ENCODE peak calls at places on chromosomes 4 and X, in ten cellular contexts. One of them, this sample, is unnamed.

GRCh38 chrX:55342533-55343501 is 78.1 kb upstream of the PAGE3 start:
- DNase-seq in neural progenitor cell: peak; percentile 6
- DNase-seq in fibroblast of lung: no peak
- DNase-seq in hepatocyte: no peak
- DNase-seq in mammary epithelial cell: peak; percentile 55
- DNase-seq in tibial artery: no peak
- DNase-seq in upper lobe of right lung: no peak
- DNase-seq in lung: no peak
- DNase-seq in CD8-positive, alpha-beta T cell: no peak
- DNase-seq in prostate gland: no peak
- DNase-seq in this sample: peak; percentile 18

GRCh38 chrX:13250831-13251612 is 68.8 kb downstream of the ATXN3L start:
- DNase-seq in neural progenitor cell: no peak
- DNase-seq in fibroblast of lung: peak; percentile 91
- DNase-seq in hepatocyte: peak; percentile 53
- DNase-seq in mammary epithelial cell: no peak
- DNase-seq in tibial artery: peak; percentile 61
- DNase-seq in upper lobe of right lung: no peak
- DNase-seq in lung: no peak
- DNase-seq in CD8-positive, alpha-beta T cell: no peak
- DNase-seq in prostate gland: no peak
- DNase-seq in this sample: no peak

GRCh38 chrX:79365591-79365990 is 1.5 kb downstream of the ITM2A start:
- DNase-seq in neural progenitor cell: no peak
- DNase-seq in fibroblast of lung: no peak
- DNase-seq in hepatocyte: no peak
- DNase-seq in mammary epithelial cell: no peak
- DNase-seq in tibial artery: no peak
- DNase-seq in upper lobe of right lung: no peak
- DNase-seq in lung: no peak
- DNase-seq in CD8-positive, alpha-beta T cell: no peak
- DNase-seq in prostate gland: no peak
- DNase-seq in this sample: no peak

GRCh38 chr4:1793940-1794808 is 1.1 kb downstream of the FGFR3 start:
- DNase-seq in neural progenitor cell: peak; percentile 63
- DNase-seq in fibroblast of lung: no peak
- DNase-seq in hepatocyte: no peak
- DNase-seq in mammary epithelial cell: peak; percentile 26
- DNase-seq in tibial artery: no peak
- DNase-seq in upper lobe of right lung: no peak
- DNase-seq in lung: no peak
- DNase-seq in CD8-positive, alpha-beta T cell: no peak
- DNase-seq in prostate gland: no peak
- DNase-seq in this sample: no peak

GRCh38 chr4:142363686-142364085 is 482.4 kb downstream of the INPP4B start:
- DNase-seq in neural progenitor cell: no peak
- DNase-seq in fibroblast of lung: no peak
- DNase-seq in hepatocyte: no peak
- DNase-seq in mammary epithelial cell: no peak
- DNase-seq in tibial artery: no peak
- DNase-seq in upper lobe of right lung: no peak
- DNase-seq in lung: no peak
- DNase-seq in CD8-positive, alpha-beta T cell: no peak
- DNase-seq in prostate gland: no peak
- DNase-seq in this sample: no peak

GRCh38 chr4:150314031-150314430 is 235.8 kb downstream of the DCLK2 start:
- DNase-seq in neural progenitor cell: no peak
- DNase-seq in fibroblast of lung: no peak
- DNase-seq in hepatocyte: no peak
- DNase-seq in mammary epithelial cell: no peak
- DNase-seq in tibial artery: no peak
- DNase-seq in upper lobe of right lung: no peak
- DNase-seq in lung: no peak
- DNase-seq in CD8-positive, alpha-beta T cell: no peak
- DNase-seq in prostate gland: no peak
- DNase-seq in this sample: no peak

GRCh38 chrX:21717802-21718201 is 40.1 kb downstream of the SMPX start:
- DNase-seq in neural progenitor cell: no peak
- DNase-seq in fibroblast of lung: no peak
- DNase-seq in hepatocyte: no peak
- DNase-seq in mammary epithelial cell: no peak
- DNase-seq in tibial artery: no peak
- DNase-seq in upper lobe of right lung: no peak
- DNase-seq in lung: no peak
- DNase-seq in CD8-positive, alpha-beta T cell: no peak
- DNase-seq in prostate gland: no peak
- DNase-seq in this sample: no peak

GRCh38 chr4:159026329-159026728 is 76.5 kb upstream of the RAPGEF2 start:
- DNase-seq in neural progenitor cell: no peak
- DNase-seq in fibroblast of lung: no peak
- DNase-seq in hepatocyte: no peak
- DNase-seq in mammary epithelial cell: no peak
- DNase-seq in tibial artery: no peak
- DNase-seq in upper lobe of right lung: no peak
- DNase-seq in lung: no peak
- DNase-seq in CD8-positive, alpha-beta T cell: no peak
- DNase-seq in prostate gland: no peak
- DNase-seq in this sample: no peak

DNA sequence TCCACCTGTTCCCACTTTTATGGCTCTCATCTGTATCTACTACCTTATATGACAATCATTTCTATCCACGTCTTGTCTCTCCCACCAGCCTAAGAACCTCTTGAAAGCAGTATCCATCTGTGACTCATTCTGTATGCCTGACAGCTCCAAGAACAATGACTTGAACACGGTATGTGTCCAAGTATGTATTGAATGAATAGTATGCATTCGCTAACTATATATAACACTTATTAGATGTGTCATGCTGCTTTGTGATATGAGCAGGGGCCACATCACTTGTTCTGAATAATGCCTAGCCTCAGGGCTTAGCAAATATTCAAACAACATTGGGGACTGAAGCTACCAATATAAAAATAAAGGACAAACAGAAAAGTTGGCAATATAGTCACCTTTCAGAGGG is 4.9 kb downstream of the OPHN1 start:
- DNase-seq in neural progenitor cell: no peak
- DNase-seq in fibroblast of lung: peak; percentile 8
- DNase-seq in hepatocyte: no peak
- DNase-seq in mammary epithelial cell: peak; percentile 50
- DNase-seq in tibial artery: no peak
- DNase-seq in upper lobe of right lung: no peak
- DNase-seq in lung: no peak
- DNase-seq in CD8-positive, alpha-beta T cell: no peak
- DNase-seq in prostate gland: no peak
- DNase-seq in this sample: no peak
- H3K27me3 ChIP-seq in neural progenitor cell: no peaks in the 10 kb centered on the region
- H3K27me3 ChIP-seq in fibroblast of lung: no peaks in the 10 kb centered on the region
- H3K27me3 ChIP-seq in hepatocyte: no peaks in the 10 kb centered on the region
- H3K27me3 ChIP-seq in mammary epithelial cell: no peaks in the 10 kb centered on the region
- H3K27me3 ChIP-seq in tibial artery: no peaks in the 10 kb centered on the region
- H3K27me3 ChIP-seq in upper lobe of right lung: no peaks in the 10 kb centered on the region
- H3K27me3 ChIP-seq in lung: no peaks in the 10 kb centered on the region
- H3K27me3 ChIP-seq in CD8-positive, alpha-beta T cell: peaks cover 3% of the 10 kb centered on the region
- H3K27me3 ChIP-seq in prostate gland: no peaks in the 10 kb centered on the region
- H3K27me3 ChIP-seq in this sample: no peaks in the 10 kb centered on the region

GRCh38 chrX:135191838-135192237 is 20.6 kb upstream of the CT55 start:
- DNase-seq in neural progenitor cell: no peak
- DNase-seq in fibroblast of lung: no peak
- DNase-seq in hepatocyte: no peak
- DNase-seq in mammary epithelial cell: no peak
- DNase-seq in tibial artery: no peak
- DNase-seq in upper lobe of right lung: no peak
- DNase-seq in lung: no peak
- DNase-seq in CD8-positive, alpha-beta T cell: no peak
- DNase-seq in prostate gland: no peak
- DNase-seq in this sample: no peak
- H3K27me3 ChIP-seq in neural progenitor cell: no peaks in the 10 kb centered on the region
- H3K27me3 ChIP-seq in fibroblast of lung: no peaks in the 10 kb centered on the region
- H3K27me3 ChIP-seq in hepatocyte: no peaks in the 10 kb centered on the region
- H3K27me3 ChIP-seq in mammary epithelial cell: no peaks in the 10 kb centered on the region
- H3K27me3 ChIP-seq in tibial artery: no peaks in the 10 kb centered on the region
- H3K27me3 ChIP-seq in upper lobe of right lung: no peaks in the 10 kb centered on the region
- H3K27me3 ChIP-seq in lung: no peaks in the 10 kb centered on the region
- H3K27me3 ChIP-seq in CD8-positive, alpha-beta T cell: no peaks in the 10 kb centered on the region
- H3K27me3 ChIP-seq in prostate gland: no peaks in the 10 kb centered on the region
- H3K27me3 ChIP-seq in this sample: peaks cover 12% of the 10 kb centered on the region

DNA sequence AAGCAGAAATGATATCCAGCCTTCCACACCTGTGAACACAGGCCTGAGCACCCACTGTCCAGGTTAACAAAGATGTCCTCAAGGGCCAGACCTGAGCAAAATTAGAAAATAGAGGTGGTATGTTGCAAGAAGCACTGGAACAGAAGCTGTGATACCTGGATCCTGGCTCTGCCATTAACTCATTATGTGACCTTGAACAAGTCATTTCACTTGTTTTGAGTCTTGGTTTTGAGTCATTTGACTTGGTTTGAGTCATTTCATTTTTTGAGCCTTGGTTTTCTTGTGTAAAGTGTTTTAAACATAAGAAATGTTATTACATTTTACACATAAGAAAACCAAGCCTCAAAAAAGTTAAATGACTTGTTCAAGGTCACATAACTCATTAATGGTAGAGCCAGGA is 2.9 kb upstream of the NWD2 start:
- DNase-seq in neural progenitor cell: no peak
- DNase-seq in fibroblast of lung: no peak
- DNase-seq in hepatocyte: no peak
- DNase-seq in mammary epithelial cell: no peak
- DNase-seq in tibial artery: no peak
- DNase-seq in upper lobe of right lung: no peak
- DNase-seq in lung: no peak
- DNase-seq in CD8-positive, alpha-beta T cell: no peak
- DNase-seq in prostate gland: no peak
- DNase-seq in this sample: no peak
- H3K27me3 ChIP-seq in neural progenitor cell: peaks cover 74% of the 10 kb centered on the region
- H3K27me3 ChIP-seq in fibroblast of lung: no peaks in the 10 kb centered on the region
- H3K27me3 ChIP-seq in hepatocyte: peaks cover 81% of the 10 kb centered on the region
- H3K27me3 ChIP-seq in mammary epithelial cell: peaks cover 14% of the 10 kb centered on the region
- H3K27me3 ChIP-seq in tibial artery: peaks cover 32% of the 10 kb centered on the region
- H3K27me3 ChIP-seq in upper lobe of right lung: peaks cover 40% of the 10 kb centered on the region
- H3K27me3 ChIP-seq in lung: peaks cover 29% of the 10 kb centered on the region
- H3K27me3 ChIP-seq in CD8-positive, alpha-beta T cell: no peaks in the 10 kb centered on the region
- H3K27me3 ChIP-seq in prostate gland: peaks cover 24% of the 10 kb centered on the region
- H3K27me3 ChIP-seq in this sample: peaks cover 75% of the 10 kb centered on the region

GRCh38 chr4:10459305-10459704 is 2.1 kb upstream of the ZNF518B start:
- DNase-seq in neural progenitor cell: no peak
- DNase-seq in fibroblast of lung: no peak
- DNase-seq in hepatocyte: no peak
- DNase-seq in mammary epithelial cell: no peak
- DNase-seq in tibial artery: no peak
- DNase-seq in upper lobe of right lung: no peak
- DNase-seq in lung: no peak
- DNase-seq in CD8-positive, alpha-beta T cell: no peak
- DNase-seq in prostate gland: no peak
- DNase-seq in this sample: no peak
- H3K27me3 ChIP-seq in neural progenitor cell: peaks cover 70% of the 10 kb centered on the region
- H3K27me3 ChIP-seq in fibroblast of lung: peaks cover 10% of the 10 kb centered on the region
- H3K27me3 ChIP-seq in hepatocyte: peaks cover 16% of the 10 kb centered on the region
- H3K27me3 ChIP-seq in mammary epithelial cell: peaks cover 6% of the 10 kb centered on the region
- H3K27me3 ChIP-seq in tibial artery: peaks cover 33% of the 10 kb centered on the region
- H3K27me3 ChIP-seq in upper lobe of right lung: peaks cover 36% of the 10 kb centered on the region
- H3K27me3 ChIP-seq in lung: peaks cover 4% of the 10 kb centered on the region
- H3K27me3 ChIP-seq in CD8-positive, alpha-beta T cell: no peaks in the 10 kb centered on the region
- H3K27me3 ChIP-seq in prostate gland: no peaks in the 10 kb centered on the region
- H3K27me3 ChIP-seq in this sample: peaks cover 44% of the 10 kb centered on the region

GRCh38 chr4:55791666-55792065 is 27.9 kb upstream of the EXOC1L start:
- DNase-seq in neural progenitor cell: no peak
- DNase-seq in fibroblast of lung: no peak
- DNase-seq in hepatocyte: no peak
- DNase-seq in mammary epithelial cell: peak; percentile 61
- DNase-seq in tibial artery: no peak
- DNase-seq in upper lobe of right lung: no peak
- DNase-seq in lung: no peak
- DNase-seq in CD8-positive, alpha-beta T cell: no peak
- DNase-seq in prostate gland: no peak
- DNase-seq in this sample: peak; percentile 19
- H3K27me3 ChIP-seq in neural progenitor cell: no peaks in the 10 kb centered on the region
- H3K27me3 ChIP-seq in fibroblast of lung: peaks cover 8% of the 10 kb centered on the region
- H3K27me3 ChIP-seq in hepatocyte: no peaks in the 10 kb centered on the region
- H3K27me3 ChIP-seq in mammary epithelial cell: peaks cover 3% of the 10 kb centered on the region
- H3K27me3 ChIP-seq in tibial artery: peaks cover 18% of the 10 kb centered on the region
- H3K27me3 ChIP-seq in upper lobe of right lung: peaks cover 22% of the 10 kb centered on the region
- H3K27me3 ChIP-seq in lung: peaks cover 7% of the 10 kb centered on the region
- H3K27me3 ChIP-seq in CD8-positive, alpha-beta T cell: peaks cover 6% of the 10 kb centered on the region
- H3K27me3 ChIP-seq in prostate gland: no peaks in the 10 kb centered on the region
- H3K27me3 ChIP-seq in this sample: no peaks in the 10 kb centered on the region